ENCODE peak calls at places on chromosomes 6 and 20, in eight cellular contexts. A is left lung, O is SK-N-SH, I is GM04504, J is LHCN-M2, N is anterior cingulate cortex, G is progenitor cell of endocrine pancreas, Y is HEK293T. H is an unnamed sample.
A peak's percentile ranks its signal among the peaks of the same experiment; 100 is the strongest.

GRCh38 chr20:2602046-2602735 is 50.2 kb upstream of the NOP56 start:
- DNase-seq in I (no peak), O (no peak), N (no peak), Y (no peak), G (no peak), J (no peak), A (no peak), H (no peak)

GRCh38 chr6:76612818-76613452 is 540.5 kb upstream of the IMPG1 start:
- DNase-seq in I (no peak), J (no peak), Y (no peak), A (no peak), G (no peak), O (no peak), N (no peak), H (no peak)

GRCh38 chr6:105675715-105676397 is 273.0 kb upstream of the PREP start:
- DNase-seq in O (peak; percentile 12), G (no peak), N (no peak), I (peak; percentile 91), Y (no peak), J (peak; percentile 95), A (no peak), H (no peak)

GRCh38 chr6:105642708-105643107 is 239.8 kb upstream of the PREP start:
- DNase-seq in A (no peak), G (no peak), O (no peak), N (no peak), J (peak; percentile 47), Y (no peak), I (no peak), H (no peak)

GRCh38 chr6:163814494-163815364 is 400.2 kb downstream of the QKI start:
- DNase-seq in I (peak; percentile 79), A (no peak), O (no peak), J (peak; percentile 84), G (no peak), Y (no peak), N (no peak), H (no peak)

GRCh38 chr20:62209850-62210495 is 10.1 kb downstream of the HRH3 start:
- DNase-seq in J (no peak), Y (no peak), O (peak; percentile 58), N (no peak), I (no peak), A (peak; percentile 41), G (no peak), H (no peak)

GRCh38 chr6:15461127-15461944 is 201.5 kb downstream of the DTNBP1 start:
- DNase-seq in O (no peak), G (no peak), J (no peak), I (no peak), A (no peak), Y (no peak), N (no peak), H (no peak)

GRCh38 chr6:37187321-37188022 is 17.5 kb downstream of the PIM1 start:
- DNase-seq in Y (no peak), N (no peak), G (no peak), A (no peak), J (no peak), I (no peak), O (no peak), H (no peak)

GRCh38 chr6:165159459-165159858 is 149.9 kb downstream of the C6orf118 start:
- DNase-seq in Y (no peak), N (no peak), G (no peak), O (peak; percentile 27), I (no peak), J (no peak), A (no peak), H (no peak)